ENCODE peak calls at places on chromosomes 11 and 22, in four cellular contexts. M is CD4-positive, CD25-positive, alpha-beta regulatory T cell; O is mammary epithelial cell; Q is CD8-positive, alpha-beta T cell. Y is an unnamed sample.
A peak's percentile ranks its signal among the peaks of the same experiment; 100 is the strongest.

GRCh38 chr11:8231979-8232378 is 31.7 kb downstream of the LMO1 start:
- DNase-seq in M (no peak), Q (no peak), O (no peak), Y (no peak)

GRCh38 chr11:2655834-2656622 is 43.8 kb downstream of the KCNQ1OT1 start:
- DNase-seq in M (no peak), Q (no peak), O (peak; percentile 50), Y (no peak)

GRCh38 chr11:93116641-93117577 is 80.9 kb downstream of the SLC36A4 start:
- DNase-seq in O (peak; percentile 4), Q (no peak), M (no peak), Y (no peak)

GRCh38 chr11:118688851-118689502 is 9.5 kb upstream of the TREH start:
- DNase-seq in M (no peak), O (no peak), Q (no peak), Y (no peak)

GRCh38 chr11:115672999-115673411 is 168.8 kb upstream of the CADM1 start:
- DNase-seq in O (no peak), M (no peak), Q (no peak), Y (no peak)

GRCh38 chr22:19525116-19525660 is 978 bp upstream of the CLDN5 start:
- DNase-seq in O (no peak), Q (no peak), M (no peak), Y (no peak)

GRCh38 chr11:80118071-80118470 is 677.2 kb upstream of the TENM4 start:
- DNase-seq in O (no peak), M (no peak), Q (no peak), Y (no peak)

GRCh38 chr11:95895815-95896214 is 28.1 kb downstream of the MTMR2 start:
- DNase-seq in Q (no peak), O (no peak), M (no peak), Y (no peak)

GRCh38 chr22:23751441-23751996 is 607 bp upstream of the ZNF70 start:
- DNase-seq in M (no peak), Q (no peak), O (no peak), Y (no peak)

GRCh38 chr11:78063440-78064181 is at the start of gene THRSP:
- DNase-seq in O (no peak), M (no peak), Q (no peak), Y (no peak)

GRCh38 chr11:74468058-74468457 is 709 bp upstream of the KCNE3 start:
- DNase-seq in O (no peak), M (no peak), Q (no peak), Y (no peak)

GRCh38 chr11:1128333-1129142 is 29.2 kb upstream of the MUC5AC start:
- DNase-seq in O (no peak), M (no peak), Q (no peak), Y (no peak)

GRCh38 chr11:128580612-128581011 is 6.7 kb downstream of the ETS1 start:
- DNase-seq in Q (no peak), O (no peak), M (peak; percentile 55), Y (no peak)

GRCh38 chr11:78038697-78039313 is 15.7 kb upstream of the KCTD14 start:
- DNase-seq in Q (no peak), O (no peak), M (no peak), Y (no peak)

GRCh38 chr11:47337229-47337924 is 15.1 kb downstream of the MYBPC3 start:
- DNase-seq in O (no peak), Q (no peak), M (no peak), Y (no peak)

GRCh38 chr11:92340839-92341238 is 116.2 kb downstream of the FAT3 start:
- DNase-seq in O (peak; percentile 20), M (peak; percentile 0), Q (no peak), Y (no peak)

GRCh38 chr22:28034145-28034759 is 115.2 kb upstream of the PITPNB start:
- DNase-seq in M (no peak), Q (no peak), O (no peak), Y (no peak)
- H3K27me3 ChIP-seq in M (no peaks in the 10 kb centered on the region), Q (no peaks in the 10 kb centered on the region), O (no peaks in the 10 kb centered on the region), Y (no peaks in the 10 kb centered on the region)

GRCh38 chr11:132980721-132981120 is 551.6 kb downstream of the OPCML start:
- DNase-seq in O (no peak), M (no peak), Q (no peak), Y (no peak)
- H3K27ac ChIP-seq in O (no peak overlapping the region), M (no peak overlapping the region), Q (no peak overlapping the region), Y (no peak overlapping the region)

GRCh38 chr11:126997641-126998040 is 2.9 kb downstream of the KIRREL3 start:
- DNase-seq in M (no peak), O (no peak), Q (no peak), Y (no peak)
- H3K27me3 ChIP-seq in M (peaks cover 30% of the 10 kb centered on the region), O (peaks cover 5% of the 10 kb centered on the region), Q (peaks cover 9% of the 10 kb centered on the region), Y (peaks cover 28% of the 10 kb centered on the region)

GRCh38 chr11:18727499-18728236 is 1.7 kb upstream of the IGSF22 start:
- DNase-seq in Q (peak; percentile 54), M (peak; percentile 52), O (no peak), Y (peak; percentile 28)

GRCh38 chr11:18729426-18729825 is 3.4 kb upstream of the IGSF22 start:
- DNase-seq in M (no peak), Q (no peak), O (no peak), Y (no peak)

GRCh38 chr11:18726040-18726439 is at the start of gene IGSF22:
- DNase-seq in O (no peak), Q (no peak), M (no peak), Y (no peak)

GRCh38 chr11:18730020-18730419 is 4.0 kb upstream of the IGSF22 start:
- DNase-seq in O (no peak), M (no peak), Q (no peak), Y (no peak)

GRCh38 chr11:18728658-18729057 is 2.7 kb upstream of the IGSF22 start:
- DNase-seq in M (no peak), Q (no peak), O (no peak), Y (no peak)
- H3K27ac ChIP-seq in M (no peak overlapping the region), Q (no peak overlapping the region), O (no peak overlapping the region), Y (no peak overlapping the region)

GRCh38 chr11:108914211-108914610 is 249.3 kb downstream of the DDX10 start:
- DNase-seq in O (no peak), Q (no peak), M (no peak), Y (no peak)

GRCh38 chr11:108915666-108916065 is 250.8 kb downstream of the DDX10 start:
- DNase-seq in M (no peak), O (no peak), Q (no peak), Y (no peak)

GRCh38 chr11:108913204-108913603 is 248.3 kb downstream of the DDX10 start:
- DNase-seq in M (no peak), Q (no peak), O (no peak), Y (no peak)

GRCh38 chr11:108914981-108915380 is 250.1 kb downstream of the DDX10 start:
- DNase-seq in O (no peak), M (no peak), Q (no peak), Y (no peak)

GRCh38 chr11:108912587-108912986 is 247.7 kb downstream of the DDX10 start:
- DNase-seq in O (peak; percentile 23), Q (no peak), M (no peak), Y (no peak)
- H3K27me3 ChIP-seq in O (no peaks in the 10 kb centered on the region), Q (no peaks in the 10 kb centered on the region), M (no peaks in the 10 kb centered on the region), Y (no peaks in the 10 kb centered on the region)